ENCODE peak calls at places on chromosomes 1 and 21, in seven cellular contexts. One of them, this sample, is unnamed.

GRCh38 chr1:87941292-87941946 is 612.7 kb downstream of the LMO4 start:
- DNase-seq in uterus: no peak
- DNase-seq in brain microvascular endothelial cell: no peak
- DNase-seq in fibroblast of villous mesenchyme: no peak
- DNase-seq in WTC11: no peak
- DNase-seq in activated CD8-positive, alpha-beta T cell treated with anti-CD3 and anti-CD28 coated beads for 36 hours: no peak
- DNase-seq in left ventricle myocardium inferior: no peak
- DNase-seq in this sample: no peak

GRCh38 chr21:29193907-29194306 is 63.5 kb downstream of the MAP3K7CL start:
- DNase-seq in fibroblast of villous mesenchyme: no peak
- DNase-seq in uterus: no peak
- DNase-seq in left ventricle myocardium inferior: no peak
- DNase-seq in brain microvascular endothelial cell: no peak
- DNase-seq in activated CD8-positive, alpha-beta T cell treated with anti-CD3 and anti-CD28 coated beads for 36 hours: no peak
- DNase-seq in WTC11: no peak
- DNase-seq in this sample: no peak

GRCh38 chr21:39020751-39021474 is 162.3 kb downstream of the PSMG1 start:
- DNase-seq in left ventricle myocardium inferior: peak; percentile 36
- DNase-seq in brain microvascular endothelial cell: peak; percentile 47
- DNase-seq in uterus: no peak
- DNase-seq in fibroblast of villous mesenchyme: peak; percentile 90
- DNase-seq in WTC11: no peak
- DNase-seq in activated CD8-positive, alpha-beta T cell treated with anti-CD3 and anti-CD28 coated beads for 36 hours: no peak
- DNase-seq in this sample: peak; percentile 89

GRCh38 chr1:47582891-47583608 is 145.2 kb downstream of the FOXD2 start:
- DNase-seq in brain microvascular endothelial cell: peak; percentile 31
- DNase-seq in WTC11: no peak
- DNase-seq in activated CD8-positive, alpha-beta T cell treated with anti-CD3 and anti-CD28 coated beads for 36 hours: peak; percentile 66
- DNase-seq in left ventricle myocardium inferior: no peak
- DNase-seq in uterus: no peak
- DNase-seq in fibroblast of villous mesenchyme: no peak
- DNase-seq in this sample: no peak

GRCh38 chr1:26177182-26177684 is at the start of gene CNKSR1:
- DNase-seq in uterus: no peak
- DNase-seq in activated CD8-positive, alpha-beta T cell treated with anti-CD3 and anti-CD28 coated beads for 36 hours: no peak
- DNase-seq in left ventricle myocardium inferior: no peak
- DNase-seq in brain microvascular endothelial cell: no peak
- DNase-seq in fibroblast of villous mesenchyme: no peak
- DNase-seq in WTC11: peak; percentile 94
- DNase-seq in this sample: no peak

GRCh38 chr1:113963281-113963906 is 15.9 kb upstream of the OLFML3 start:
- DNase-seq in brain microvascular endothelial cell: no peak
- DNase-seq in activated CD8-positive, alpha-beta T cell treated with anti-CD3 and anti-CD28 coated beads for 36 hours: no peak
- DNase-seq in uterus: no peak
- DNase-seq in WTC11: no peak
- DNase-seq in left ventricle myocardium inferior: no peak
- DNase-seq in fibroblast of villous mesenchyme: no peak
- DNase-seq in this sample: peak; percentile 38

GRCh38 chr1:236702995-236703394 is 16.7 kb downstream of the ACTN2 start:
- DNase-seq in WTC11: no peak
- DNase-seq in fibroblast of villous mesenchyme: no peak
- DNase-seq in brain microvascular endothelial cell: no peak
- DNase-seq in activated CD8-positive, alpha-beta T cell treated with anti-CD3 and anti-CD28 coated beads for 36 hours: no peak
- DNase-seq in uterus: no peak
- DNase-seq in left ventricle myocardium inferior: no peak
- DNase-seq in this sample: no peak

GRCh38 chr1:177274687-177275211 is 104.0 kb downstream of the BRINP2 start:
- DNase-seq in brain microvascular endothelial cell: peak; percentile 21
- DNase-seq in left ventricle myocardium inferior: peak; percentile 42
- DNase-seq in fibroblast of villous mesenchyme: peak; percentile 60
- DNase-seq in activated CD8-positive, alpha-beta T cell treated with anti-CD3 and anti-CD28 coated beads for 36 hours: no peak
- DNase-seq in WTC11: no peak
- DNase-seq in uterus: peak; percentile 28
- DNase-seq in this sample: peak; percentile 73

GRCh38 chr21:32806810-32807386 is 35.3 kb upstream of the PAXBP1 start:
- DNase-seq in uterus: no peak
- DNase-seq in fibroblast of villous mesenchyme: no peak
- DNase-seq in activated CD8-positive, alpha-beta T cell treated with anti-CD3 and anti-CD28 coated beads for 36 hours: peak; percentile 56
- DNase-seq in WTC11: no peak
- DNase-seq in left ventricle myocardium inferior: no peak
- DNase-seq in brain microvascular endothelial cell: peak; percentile 8
- DNase-seq in this sample: peak; percentile 50

GRCh38 chr1:153697191-153697872 is 18.8 kb downstream of the NPR1 start:
- DNase-seq in uterus: peak; percentile 90
- DNase-seq in WTC11: peak; percentile 56
- DNase-seq in left ventricle myocardium inferior: peak; percentile 31
- DNase-seq in fibroblast of villous mesenchyme: peak; percentile 86
- DNase-seq in brain microvascular endothelial cell: no peak
- DNase-seq in activated CD8-positive, alpha-beta T cell treated with anti-CD3 and anti-CD28 coated beads for 36 hours: no peak
- DNase-seq in this sample: peak; percentile 76

GRCh38 chr1:198867182-198867581 is 228.3 kb downstream of the PTPRC start:
- DNase-seq in WTC11: no peak
- DNase-seq in activated CD8-positive, alpha-beta T cell treated with anti-CD3 and anti-CD28 coated beads for 36 hours: no peak
- DNase-seq in fibroblast of villous mesenchyme: peak; percentile 69
- DNase-seq in uterus: no peak
- DNase-seq in left ventricle myocardium inferior: no peak
- DNase-seq in brain microvascular endothelial cell: no peak
- DNase-seq in this sample: no peak
- TF ChIP-seq CTCF in WTC11: no peak
- TF ChIP-seq CTCF in activated CD8-positive, alpha-beta T cell treated with anti-CD3 and anti-CD28 coated beads for 36 hours: no peak
- TF ChIP-seq CTCF in fibroblast of villous mesenchyme: no peak
- TF ChIP-seq CTCF in uterus: no peak
- TF ChIP-seq CTCF in left ventricle myocardium inferior: no peak
- TF ChIP-seq CTCF in brain microvascular endothelial cell: no peak
- TF ChIP-seq CTCF in this sample: no peak

DNA sequence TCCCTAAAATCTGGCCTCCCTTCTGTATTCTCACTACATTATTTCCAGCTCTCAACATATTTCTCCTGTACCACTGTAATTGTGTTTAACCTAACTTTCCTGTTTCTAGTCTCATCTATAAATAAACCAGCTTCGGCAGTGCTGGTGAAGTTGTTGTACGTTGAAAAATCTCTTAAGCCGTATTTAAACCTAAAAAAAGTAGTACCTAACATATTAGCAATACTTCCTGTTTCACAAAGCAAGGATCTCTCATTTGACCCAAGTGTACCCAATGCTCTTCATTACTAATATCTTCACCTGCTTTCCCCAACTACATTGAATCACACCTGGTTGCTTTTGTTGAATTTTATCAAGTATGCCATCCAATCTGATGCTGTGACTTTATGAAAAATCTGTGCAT is 42.2 kb upstream of the RGS21 start:
- DNase-seq in uterus: no peak
- DNase-seq in brain microvascular endothelial cell: no peak
- DNase-seq in fibroblast of villous mesenchyme: no peak
- DNase-seq in activated CD8-positive, alpha-beta T cell treated with anti-CD3 and anti-CD28 coated beads for 36 hours: no peak
- DNase-seq in WTC11: no peak
- DNase-seq in left ventricle myocardium inferior: no peak
- DNase-seq in this sample: no peak
- TF ChIP-seq CTCF in uterus: no peak
- TF ChIP-seq CTCF in brain microvascular endothelial cell: no peak
- TF ChIP-seq CTCF in fibroblast of villous mesenchyme: no peak
- TF ChIP-seq CTCF in activated CD8-positive, alpha-beta T cell treated with anti-CD3 and anti-CD28 coated beads for 36 hours: no peak
- TF ChIP-seq CTCF in WTC11: no peak
- TF ChIP-seq CTCF in left ventricle myocardium inferior: no peak
- TF ChIP-seq CTCF in this sample: no peak

GRCh38 chr1:155094622-155094948 is 15.9 kb downstream of the EFNA3 start:
- DNase-seq in WTC11: no peak
- DNase-seq in brain microvascular endothelial cell: no peak
- DNase-seq in fibroblast of villous mesenchyme: no peak
- DNase-seq in activated CD8-positive, alpha-beta T cell treated with anti-CD3 and anti-CD28 coated beads for 36 hours: no peak
- DNase-seq in uterus: no peak
- DNase-seq in left ventricle myocardium inferior: no peak
- DNase-seq in this sample: no peak

GRCh38 chr1:155092131-155092530 is 13.5 kb downstream of the EFNA3 start:
- DNase-seq in brain microvascular endothelial cell: no peak
- DNase-seq in left ventricle myocardium inferior: no peak
- DNase-seq in activated CD8-positive, alpha-beta T cell treated with anti-CD3 and anti-CD28 coated beads for 36 hours: no peak
- DNase-seq in uterus: no peak
- DNase-seq in WTC11: no peak
- DNase-seq in fibroblast of villous mesenchyme: no peak
- DNase-seq in this sample: no peak

GRCh38 chr1:155091071-155092051 is 12.7 kb downstream of the EFNA3 start:
- DNase-seq in activated CD8-positive, alpha-beta T cell treated with anti-CD3 and anti-CD28 coated beads for 36 hours: peak; percentile 86
- DNase-seq in brain microvascular endothelial cell: peak; percentile 48
- DNase-seq in fibroblast of villous mesenchyme: peak; percentile 67
- DNase-seq in uterus: peak; percentile 80
- DNase-seq in WTC11: peak; percentile 94
- DNase-seq in left ventricle myocardium inferior: peak; percentile 70
- DNase-seq in this sample: peak; percentile 71

GRCh38 chr1:155092641-155093040 is 14.0 kb downstream of the EFNA3 start:
- DNase-seq in left ventricle myocardium inferior: no peak
- DNase-seq in WTC11: no peak
- DNase-seq in activated CD8-positive, alpha-beta T cell treated with anti-CD3 and anti-CD28 coated beads for 36 hours: no peak
- DNase-seq in uterus: no peak
- DNase-seq in fibroblast of villous mesenchyme: no peak
- DNase-seq in brain microvascular endothelial cell: no peak
- DNase-seq in this sample: no peak

GRCh38 chr1:155093938-155094621 is 15.4 kb downstream of the EFNA3 start:
- DNase-seq in fibroblast of villous mesenchyme: peak; percentile 51
- DNase-seq in activated CD8-positive, alpha-beta T cell treated with anti-CD3 and anti-CD28 coated beads for 36 hours: no peak
- DNase-seq in left ventricle myocardium inferior: no peak
- DNase-seq in uterus: peak; percentile 54
- DNase-seq in WTC11: no peak
- DNase-seq in brain microvascular endothelial cell: no peak
- DNase-seq in this sample: peak; percentile 63
- TF ChIP-seq CTCF in fibroblast of villous mesenchyme: peak; percentile 40
- TF ChIP-seq CTCF in activated CD8-positive, alpha-beta T cell treated with anti-CD3 and anti-CD28 coated beads for 36 hours: no peak
- TF ChIP-seq CTCF in left ventricle myocardium inferior: peak; percentile 56
- TF ChIP-seq CTCF in uterus: no peak
- TF ChIP-seq CTCF in WTC11: no peak
- TF ChIP-seq CTCF in brain microvascular endothelial cell: peak; percentile 58
- TF ChIP-seq CTCF in this sample: peak; percentile 45

DNA sequence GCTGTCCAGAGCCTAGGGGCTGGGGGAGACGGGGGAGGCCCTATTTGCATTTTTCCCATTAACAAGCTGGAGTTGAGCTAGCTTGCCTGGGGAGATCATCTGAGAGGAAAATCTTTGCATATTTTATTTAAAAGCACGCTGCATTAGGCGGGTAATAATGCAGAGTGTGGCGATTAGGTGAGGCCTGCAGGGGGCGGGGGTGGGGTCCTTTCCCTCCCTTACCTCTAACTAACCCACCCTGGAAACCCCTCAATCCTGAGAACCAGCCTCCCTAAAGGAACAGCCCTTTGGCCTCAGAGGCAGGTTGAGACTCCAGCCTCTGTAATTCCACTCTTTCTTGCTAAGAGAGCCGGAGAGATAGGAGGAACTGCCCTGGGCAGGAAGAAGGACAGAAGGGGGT is 16.1 kb downstream of the C1orf216 start:
- DNase-seq in uterus: no peak
- DNase-seq in activated CD8-positive, alpha-beta T cell treated with anti-CD3 and anti-CD28 coated beads for 36 hours: no peak
- DNase-seq in fibroblast of villous mesenchyme: no peak
- DNase-seq in brain microvascular endothelial cell: no peak
- DNase-seq in WTC11: no peak
- DNase-seq in left ventricle myocardium inferior: no peak
- DNase-seq in this sample: no peak
- TF ChIP-seq CTCF in uterus: no peak
- TF ChIP-seq CTCF in activated CD8-positive, alpha-beta T cell treated with anti-CD3 and anti-CD28 coated beads for 36 hours: no peak
- TF ChIP-seq CTCF in fibroblast of villous mesenchyme: peak; percentile 3
- TF ChIP-seq CTCF in brain microvascular endothelial cell: peak; percentile 35
- TF ChIP-seq CTCF in WTC11: peak; percentile 12
- TF ChIP-seq CTCF in left ventricle myocardium inferior: no peak
- TF ChIP-seq CTCF in this sample: no peak

GRCh38 chr1:89962024-89962741 is 32.7 kb upstream of the ZNF326 start:
- DNase-seq in activated CD8-positive, alpha-beta T cell treated with anti-CD3 and anti-CD28 coated beads for 36 hours: no peak
- DNase-seq in left ventricle myocardium inferior: no peak
- DNase-seq in brain microvascular endothelial cell: peak; percentile 56
- DNase-seq in WTC11: no peak
- DNase-seq in uterus: no peak
- DNase-seq in fibroblast of villous mesenchyme: peak; percentile 82
- DNase-seq in this sample: peak; percentile 44
- TF ChIP-seq CTCF in activated CD8-positive, alpha-beta T cell treated with anti-CD3 and anti-CD28 coated beads for 36 hours: no peak
- TF ChIP-seq CTCF in left ventricle myocardium inferior: no peak
- TF ChIP-seq CTCF in brain microvascular endothelial cell: peak; percentile 12
- TF ChIP-seq CTCF in WTC11: no peak
- TF ChIP-seq CTCF in uterus: no peak
- TF ChIP-seq CTCF in fibroblast of villous mesenchyme: no peak
- TF ChIP-seq CTCF in this sample: no peak

GRCh38 chr1:221541296-221541695 is 200.6 kb downstream of the DUSP10 start:
- DNase-seq in uterus: no peak
- DNase-seq in brain microvascular endothelial cell: no peak
- DNase-seq in left ventricle myocardium inferior: no peak
- DNase-seq in WTC11: no peak
- DNase-seq in activated CD8-positive, alpha-beta T cell treated with anti-CD3 and anti-CD28 coated beads for 36 hours: no peak
- DNase-seq in fibroblast of villous mesenchyme: no peak
- DNase-seq in this sample: no peak

GRCh38 chr1:221548942-221549341 is 192.9 kb downstream of the DUSP10 start:
- DNase-seq in fibroblast of villous mesenchyme: no peak
- DNase-seq in brain microvascular endothelial cell: no peak
- DNase-seq in uterus: no peak
- DNase-seq in activated CD8-positive, alpha-beta T cell treated with anti-CD3 and anti-CD28 coated beads for 36 hours: no peak
- DNase-seq in WTC11: no peak
- DNase-seq in left ventricle myocardium inferior: no peak
- DNase-seq in this sample: no peak

GRCh38 chr1:221543529-221544120 is 198.3 kb downstream of the DUSP10 start:
- DNase-seq in uterus: no peak
- DNase-seq in brain microvascular endothelial cell: peak; percentile 18
- DNase-seq in fibroblast of villous mesenchyme: peak; percentile 60
- DNase-seq in activated CD8-positive, alpha-beta T cell treated with anti-CD3 and anti-CD28 coated beads for 36 hours: no peak
- DNase-seq in WTC11: no peak
- DNase-seq in left ventricle myocardium inferior: no peak
- DNase-seq in this sample: peak; percentile 65
- TF ChIP-seq CTCF in uterus: peak; percentile 30
- TF ChIP-seq CTCF in brain microvascular endothelial cell: peak; percentile 60
- TF ChIP-seq CTCF in fibroblast of villous mesenchyme: peak; percentile 66
- TF ChIP-seq CTCF in activated CD8-positive, alpha-beta T cell treated with anti-CD3 and anti-CD28 coated beads for 36 hours: peak; percentile 35
- TF ChIP-seq CTCF in WTC11: no peak
- TF ChIP-seq CTCF in left ventricle myocardium inferior: peak; percentile 71
- TF ChIP-seq CTCF in this sample: peak; percentile 56

DNA sequence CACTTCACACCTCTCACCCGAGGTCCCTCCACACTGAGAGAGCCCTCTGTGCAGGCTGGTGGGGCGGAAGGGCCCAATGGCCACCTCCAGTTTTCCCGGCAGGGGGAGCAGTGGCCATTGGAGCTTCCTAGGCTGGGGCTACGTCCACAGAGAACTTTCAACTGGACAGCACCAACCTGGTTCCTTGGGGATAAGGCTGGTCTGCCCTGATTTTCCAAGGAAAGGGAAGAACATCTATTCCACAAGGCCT is 20.3 kb upstream of the LAPTM5 start:
- DNase-seq in activated CD8-positive, alpha-beta T cell treated with anti-CD3 and anti-CD28 coated beads for 36 hours: no peak
- DNase-seq in WTC11: no peak
- DNase-seq in left ventricle myocardium inferior: no peak
- DNase-seq in brain microvascular endothelial cell: no peak
- DNase-seq in fibroblast of villous mesenchyme: no peak
- DNase-seq in uterus: no peak
- DNase-seq in this sample: no peak
- TF ChIP-seq CTCF in activated CD8-positive, alpha-beta T cell treated with anti-CD3 and anti-CD28 coated beads for 36 hours: no peak
- TF ChIP-seq CTCF in WTC11: no peak
- TF ChIP-seq CTCF in left ventricle myocardium inferior: no peak
- TF ChIP-seq CTCF in brain microvascular endothelial cell: peak; percentile 57
- TF ChIP-seq CTCF in fibroblast of villous mesenchyme: peak; percentile 20
- TF ChIP-seq CTCF in uterus: no peak
- TF ChIP-seq CTCF in this sample: peak; percentile 10

GRCh38 chr1:94496076-94496755 is 45.3 kb downstream of the F3 start:
- DNase-seq in activated CD8-positive, alpha-beta T cell treated with anti-CD3 and anti-CD28 coated beads for 36 hours: no peak
- DNase-seq in left ventricle myocardium inferior: no peak
- DNase-seq in brain microvascular endothelial cell: no peak
- DNase-seq in fibroblast of villous mesenchyme: no peak
- DNase-seq in uterus: no peak
- DNase-seq in WTC11: no peak
- DNase-seq in this sample: peak; percentile 12
- TF ChIP-seq CTCF in activated CD8-positive, alpha-beta T cell treated with anti-CD3 and anti-CD28 coated beads for 36 hours: no peak
- TF ChIP-seq CTCF in left ventricle myocardium inferior: no peak
- TF ChIP-seq CTCF in brain microvascular endothelial cell: no peak
- TF ChIP-seq CTCF in fibroblast of villous mesenchyme: no peak
- TF ChIP-seq CTCF in uterus: no peak
- TF ChIP-seq CTCF in WTC11: no peak
- TF ChIP-seq CTCF in this sample: no peak